ENCODE peak calls at places on chromosome 21, in ten cellular contexts. E is HFF-Myc; Y is mesendoderm; L is epithelial cell of proximal tubule; T is CD8-positive, alpha-beta T cell; O is body of pancreas; R is lower lobe of right lung; X is HL-60; Z is left ventricle myocardium inferior; K is fibroblast of the aortic adventitia. U is an unnamed sample.

GRCh38 chr21:29654203-29654602 is 285.6 kb downstream of the GRIK1 start:
- DNase-seq in E (no peak), Y (no peak), L (no peak), T (no peak), O (no peak), R (no peak), X (no peak), Z (no peak), K (no peak), U (no peak)

GRCh38 chr21:42466700-42467612 is 29.1 kb downstream of the RSPH1 start:
- DNase-seq in E (no peak), Y (peak; percentile 88), L (no peak), T (no peak), O (peak; percentile 14), R (no peak), X (no peak), Z (no peak), K (peak; percentile 2), U (peak; percentile 34)

GRCh38 chr21:34743831-34744230 is 75.0 kb downstream of the CLIC6 start:
- DNase-seq in E (peak; percentile 46), Y (no peak), L (no peak), T (no peak), O (no peak), R (no peak), X (no peak), Z (no peak), K (peak; percentile 93), U (peak; percentile 70)

GRCh38 chr21:23162213-23162946 is 2164.2 kb downstream of the NCAM2 start:
- DNase-seq in E (no peak), Y (peak; percentile 60), L (peak; percentile 7), T (no peak), O (no peak), R (no peak), X (no peak), Z (no peak), K (no peak), U (no peak)

GRCh38 chr21:31142600-31142999 is 104.3 kb upstream of the KRTAP19-8 start:
- DNase-seq in E (no peak), Y (peak; percentile 53), L (no peak), T (no peak), O (no peak), R (no peak), X (no peak), Z (no peak), K (no peak), U (no peak)

GRCh38 chr21:41864311-41865001 is 14.7 kb downstream of the PRDM15 start:
- DNase-seq in E (no peak), Y (no peak), L (no peak), T (no peak), O (no peak), R (no peak), X (no peak), Z (no peak), K (no peak), U (no peak)

GRCh38 chr21:33255404-33255803 is 10.8 kb upstream of the IL10RB start:
- DNase-seq in E (no peak), Y (no peak), L (no peak), T (no peak), O (no peak), R (no peak), X (no peak), Z (no peak), K (no peak), U (no peak)

GRCh38 chr21:33801424-33802405 is 113.9 kb downstream of the ATP5PO start:
- DNase-seq in E (peak; percentile 42), Y (peak; percentile 39), L (no peak), T (no peak), O (peak; percentile 21), R (no peak), X (no peak), Z (no peak), K (peak; percentile 26), U (peak; percentile 82)

GRCh38 chr21:20570824-20571232 is 427.4 kb upstream of the NCAM2 start:
- DNase-seq in E (no peak), Y (peak; percentile 96), L (no peak), T (no peak), O (no peak), R (no peak), X (no peak), Z (no peak), K (no peak), U (no peak)

GRCh38 chr21:39610705-39611104 is 2.0 kb upstream of the B3GALT5 start:
- DNase-seq in E (no peak), Y (peak; percentile 92), L (no peak), T (no peak), O (no peak), R (no peak), X (no peak), Z (no peak), K (no peak), U (peak; percentile 14)

GRCh38 chr21:39613029-39613934 is 542 bp downstream of the B3GALT5 start:
- DNase-seq in E (no peak), Y (peak; percentile 33), L (no peak), T (no peak), O (no peak), R (no peak), X (no peak), Z (no peak), K (peak; percentile 0), U (peak; percentile 33)

GRCh38 chr21:39616373-39616772 is 3.6 kb downstream of the B3GALT5 start:
- DNase-seq in E (no peak), Y (no peak), L (no peak), T (no peak), O (no peak), R (no peak), X (no peak), Z (no peak), K (no peak), U (no peak)

GRCh38 chr21:39611547-39612190 is 1.1 kb upstream of the B3GALT5 start:
- DNase-seq in E (no peak), Y (peak; percentile 23), L (no peak), T (no peak), O (no peak), R (no peak), X (no peak), Z (no peak), K (no peak), U (no peak)

GRCh38 chr21:39612233-39613028 is at the start of gene B3GALT5:
- DNase-seq in E (no peak), Y (peak; percentile 89), L (no peak), T (no peak), O (peak; percentile 35), R (no peak), X (no peak), Z (no peak), K (no peak), U (peak; percentile 32)
- H3K4me3 ChIP-seq in E (peak within 1 kb of the TSS; percentile 50), Y (peak within 1 kb of the TSS; percentile 58), L (peak within 1 kb of the TSS; percentile 33), T (no peak within 1 kb of the TSS), O (no peak within 1 kb of the TSS), R (no peak within 1 kb of the TSS), X (no peak within 1 kb of the TSS), Z (peak within 1 kb of the TSS; percentile 59), K (peak within 1 kb of the TSS; percentile 22), U (peak within 1 kb of the TSS; percentile 52)

GRCh38 chr21:45403825-45404725 is 890 bp upstream of the COL18A1 start:
- DNase-seq in E (no peak), Y (peak; percentile 94), L (no peak), T (no peak), O (peak; percentile 47), R (peak; percentile 47), X (no peak), Z (peak; percentile 69), K (peak; percentile 55), U (peak; percentile 59)
- H3K4me3 ChIP-seq in E (peak overlapping the region; percentile 15), Y (peak overlapping the region; percentile 41), L (peak overlapping the region; percentile 56), T (peak overlapping the region; percentile 30), O (no peak overlapping the region), R (peak overlapping the region; percentile 54), X (no peak overlapping the region), Z (peak overlapping the region; percentile 83), K (peak overlapping the region; percentile 56), U (peak overlapping the region; percentile 45)

GRCh38 chr21:26946744-26947446 is 20.0 kb downstream of the ADAMTS5 start:
- DNase-seq in E (no peak), Y (peak; percentile 14), L (no peak), T (no peak), O (no peak), R (no peak), X (no peak), Z (no peak), K (peak; percentile 16), U (no peak)

GRCh38 chr21:26948194-26948593 is 18.7 kb downstream of the ADAMTS5 start:
- DNase-seq in E (no peak), Y (no peak), L (no peak), T (no peak), O (no peak), R (no peak), X (no peak), Z (no peak), K (no peak), U (peak; percentile 7)

GRCh38 chr21:26943916-26944315 is 23.0 kb downstream of the ADAMTS5 start:
- DNase-seq in E (no peak), Y (no peak), L (no peak), T (no peak), O (no peak), R (no peak), X (no peak), Z (no peak), K (no peak), U (no peak)

GRCh38 chr21:26949830-26950229 is 17.1 kb downstream of the ADAMTS5 start:
- DNase-seq in E (no peak), Y (no peak), L (no peak), T (no peak), O (no peak), R (no peak), X (no peak), Z (no peak), K (no peak), U (no peak)

DNA sequence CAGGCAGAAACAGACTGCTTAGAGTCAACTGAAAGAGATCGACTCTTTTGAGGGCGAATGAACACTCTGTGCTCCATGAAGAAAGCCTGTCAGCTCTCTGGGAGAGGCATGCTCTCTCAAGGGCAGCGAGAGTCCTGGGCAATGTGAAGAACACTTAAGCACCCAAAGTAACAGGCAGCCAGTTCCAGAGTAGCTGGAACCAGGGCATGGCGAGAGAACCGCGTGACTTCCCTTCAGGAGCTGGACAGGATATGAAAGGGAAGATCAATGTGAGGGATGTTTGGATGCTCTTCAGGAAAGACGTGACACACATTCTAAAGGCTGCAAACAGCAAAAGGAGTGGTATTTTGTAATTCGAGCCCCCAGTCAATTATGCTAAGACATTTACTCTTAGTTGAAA is 21.0 kb downstream of the ADAMTS5 start:
- DNase-seq in E (no peak), Y (peak; percentile 7), L (no peak), T (no peak), O (no peak), R (peak; percentile 49), X (no peak), Z (peak; percentile 35), K (peak; percentile 38), U (peak; percentile 16)
- H3K4me3 ChIP-seq in E (no peak overlapping the region), Y (no peak overlapping the region), L (peak overlapping the region; percentile 13), T (no peak overlapping the region), O (no peak overlapping the region), R (no peak overlapping the region), X (no peak overlapping the region), Z (no peak overlapping the region), K (no peak overlapping the region), U (no peak overlapping the region)

DNA sequence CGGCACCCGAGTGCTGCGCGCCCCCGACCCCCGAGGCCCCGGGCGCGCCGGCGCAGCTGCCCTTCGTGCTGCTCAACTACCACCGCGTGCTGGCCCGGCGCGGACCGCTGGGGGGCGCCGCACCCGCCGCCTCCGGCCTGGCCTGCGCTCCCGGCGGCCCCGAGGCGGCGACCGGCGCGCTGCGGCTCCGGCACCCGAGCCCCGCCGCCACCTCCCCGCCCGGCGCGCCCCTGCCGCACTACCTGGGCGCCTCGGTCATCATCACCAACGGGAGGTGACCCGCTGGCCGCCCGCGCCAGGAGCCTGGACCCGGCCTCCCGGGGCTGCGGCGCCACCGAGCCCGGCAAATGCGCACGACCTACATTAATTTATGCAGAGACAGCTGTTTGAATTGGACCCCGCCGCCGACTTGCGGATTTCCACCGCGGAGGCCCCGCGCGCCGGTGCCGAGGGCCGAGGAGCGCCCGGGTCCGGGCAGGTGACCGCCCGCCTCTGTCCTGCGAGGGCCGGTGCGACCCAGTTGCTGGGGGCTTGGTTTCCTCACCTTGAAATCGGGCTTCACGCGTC is 49.0 kb downstream of the SIM2 start:
- DNase-seq in E (no peak), Y (peak; percentile 71), L (no peak), T (no peak), O (peak; percentile 66), R (no peak), X (no peak), Z (peak; percentile 62), K (no peak), U (no peak)
- H3K4me3 ChIP-seq in E (peak overlapping the region; percentile 22), Y (no peak overlapping the region), L (peak overlapping the region; percentile 42), T (no peak overlapping the region), O (no peak overlapping the region), R (peak overlapping the region; percentile 41), X (no peak overlapping the region), Z (peak overlapping the region; percentile 72), K (peak overlapping the region; percentile 50), U (peak overlapping the region; percentile 28)